ENCODE peak calls at places on chromosomes 11 and 22, in six cellular contexts. One of them, this sample, is unnamed.

GRCh38 chr22:37260396-37260795 is 16.3 kb upstream of the RAC2 start:
- DNase-seq in prostate gland: no peak
- DNase-seq in astrocyte: no peak
- DNase-seq in stomach: no peak
- DNase-seq in upper lobe of right lung: peak; percentile 46
- DNase-seq in H9: no peak
- DNase-seq in this sample: no peak

GRCh38 chr11:35089724-35090505 is 49.1 kb upstream of the CD44 start:
- DNase-seq in prostate gland: no peak
- DNase-seq in astrocyte: no peak
- DNase-seq in stomach: no peak
- DNase-seq in upper lobe of right lung: no peak
- DNase-seq in H9: no peak
- DNase-seq in this sample: no peak

GRCh38 chr11:72614381-72614780 is 59.8 kb downstream of the PDE2A start:
- DNase-seq in prostate gland: no peak
- DNase-seq in astrocyte: no peak
- DNase-seq in stomach: no peak
- DNase-seq in upper lobe of right lung: no peak
- DNase-seq in H9: no peak
- DNase-seq in this sample: no peak

GRCh38 chr22:40193429-40194421 is 16.0 kb downstream of the TNRC6B start:
- DNase-seq in prostate gland: no peak
- DNase-seq in astrocyte: no peak
- DNase-seq in stomach: no peak
- DNase-seq in upper lobe of right lung: no peak
- DNase-seq in H9: peak; percentile 79
- DNase-seq in this sample: no peak

GRCh38 chr22:37172266-37173245 is 15.5 kb downstream of the C1QTNF6 start:
- DNase-seq in prostate gland: no peak
- DNase-seq in astrocyte: no peak
- DNase-seq in stomach: no peak
- DNase-seq in upper lobe of right lung: peak; percentile 42
- DNase-seq in H9: no peak
- DNase-seq in this sample: no peak

GRCh38 chr11:12272821-12273617 is 104.4 kb upstream of the PARVA start:
- DNase-seq in prostate gland: no peak
- DNase-seq in astrocyte: peak; percentile 74
- DNase-seq in stomach: no peak
- DNase-seq in upper lobe of right lung: no peak
- DNase-seq in H9: no peak
- DNase-seq in this sample: no peak

GRCh38 chr11:107733518-107733917 is 21.7 kb upstream of the SLN start:
- DNase-seq in prostate gland: no peak
- DNase-seq in astrocyte: peak; percentile 33
- DNase-seq in stomach: no peak
- DNase-seq in upper lobe of right lung: no peak
- DNase-seq in H9: no peak
- DNase-seq in this sample: no peak

GRCh38 chr11:76159983-76160661 is 46.2 kb downstream of the WNT11 start:
- DNase-seq in prostate gland: no peak
- DNase-seq in astrocyte: no peak
- DNase-seq in stomach: no peak
- DNase-seq in upper lobe of right lung: peak; percentile 52
- DNase-seq in H9: no peak
- DNase-seq in this sample: no peak

GRCh38 chr11:126790550-126790981 is 210.0 kb downstream of the KIRREL3 start:
- DNase-seq in prostate gland: no peak
- DNase-seq in astrocyte: peak; percentile 98
- DNase-seq in stomach: no peak
- DNase-seq in upper lobe of right lung: no peak
- DNase-seq in H9: peak; percentile 57
- DNase-seq in this sample: peak; percentile 84

GRCh38 chr11:64879226-64879900 is 942 bp upstream of the EHD1 start:
- DNase-seq in prostate gland: no peak
- DNase-seq in astrocyte: no peak
- DNase-seq in stomach: no peak
- DNase-seq in upper lobe of right lung: peak; percentile 79
- DNase-seq in H9: no peak
- DNase-seq in this sample: no peak

GRCh38 chr11:6202036-6202435 is 3.0 kb downstream of the OR52W1 start:
- DNase-seq in prostate gland: no peak
- DNase-seq in astrocyte: peak; percentile 68
- DNase-seq in stomach: no peak
- DNase-seq in upper lobe of right lung: no peak
- DNase-seq in H9: no peak
- DNase-seq in this sample: no peak

GRCh38 chr11:6205366-6205765 is at the start of gene C11orf42:
- DNase-seq in prostate gland: no peak
- DNase-seq in astrocyte: no peak
- DNase-seq in stomach: no peak
- DNase-seq in upper lobe of right lung: no peak
- DNase-seq in H9: no peak
- DNase-seq in this sample: no peak

GRCh38 chr11:6206456-6207180 is 1.3 kb downstream of the C11orf42 start:
- DNase-seq in prostate gland: no peak
- DNase-seq in astrocyte: peak; percentile 30
- DNase-seq in stomach: no peak
- DNase-seq in upper lobe of right lung: no peak
- DNase-seq in H9: no peak
- DNase-seq in this sample: no peak

GRCh38 chr11:6203327-6203726 is 2.0 kb upstream of the C11orf42 start:
- DNase-seq in prostate gland: no peak
- DNase-seq in astrocyte: no peak
- DNase-seq in stomach: no peak
- DNase-seq in upper lobe of right lung: no peak
- DNase-seq in H9: no peak
- DNase-seq in this sample: no peak

GRCh38 chr11:6204708-6205107 is 649 bp upstream of the C11orf42 start:
- DNase-seq in prostate gland: no peak
- DNase-seq in astrocyte: no peak
- DNase-seq in stomach: no peak
- DNase-seq in upper lobe of right lung: no peak
- DNase-seq in H9: no peak
- DNase-seq in this sample: no peak
- H3K27ac ChIP-seq in prostate gland: no peak overlapping the region
- H3K27ac ChIP-seq in astrocyte: no peak overlapping the region
- H3K27ac ChIP-seq in stomach: no peak overlapping the region
- H3K27ac ChIP-seq in upper lobe of right lung: no peak overlapping the region
- H3K27ac ChIP-seq in H9: no peak overlapping the region
- H3K27ac ChIP-seq in this sample: peak overlapping the region; percentile 64

DNA sequence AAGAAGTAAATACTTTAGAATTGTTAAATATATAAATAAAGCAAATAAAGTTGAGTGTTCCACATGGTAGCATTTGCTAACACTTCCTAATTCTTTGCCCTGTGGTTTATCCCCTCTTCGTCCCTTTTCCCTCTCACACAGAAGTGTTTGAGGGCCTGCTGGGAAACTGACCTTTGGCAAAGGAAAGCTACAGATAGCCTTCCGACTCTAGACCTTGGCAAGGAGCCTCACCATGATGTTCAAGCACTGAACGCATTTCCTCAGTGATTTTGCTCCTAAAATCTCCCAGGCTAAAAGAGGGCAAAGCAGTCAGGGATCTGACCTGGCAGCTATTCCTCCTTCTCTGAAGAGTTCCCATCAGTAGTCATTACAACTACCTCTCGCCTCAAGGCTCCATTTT is 52.5 kb upstream of the HORMAD2 start:
- DNase-seq in prostate gland: no peak
- DNase-seq in astrocyte: no peak
- DNase-seq in stomach: peak; percentile 40
- DNase-seq in upper lobe of right lung: no peak
- DNase-seq in H9: no peak
- DNase-seq in this sample: no peak
- H3K27ac ChIP-seq in prostate gland: no peak overlapping the region
- H3K27ac ChIP-seq in astrocyte: no peak overlapping the region
- H3K27ac ChIP-seq in stomach: no peak overlapping the region
- H3K27ac ChIP-seq in upper lobe of right lung: no peak overlapping the region
- H3K27ac ChIP-seq in H9: no peak overlapping the region
- H3K27ac ChIP-seq in this sample: peak overlapping the region; percentile 55

DNA sequence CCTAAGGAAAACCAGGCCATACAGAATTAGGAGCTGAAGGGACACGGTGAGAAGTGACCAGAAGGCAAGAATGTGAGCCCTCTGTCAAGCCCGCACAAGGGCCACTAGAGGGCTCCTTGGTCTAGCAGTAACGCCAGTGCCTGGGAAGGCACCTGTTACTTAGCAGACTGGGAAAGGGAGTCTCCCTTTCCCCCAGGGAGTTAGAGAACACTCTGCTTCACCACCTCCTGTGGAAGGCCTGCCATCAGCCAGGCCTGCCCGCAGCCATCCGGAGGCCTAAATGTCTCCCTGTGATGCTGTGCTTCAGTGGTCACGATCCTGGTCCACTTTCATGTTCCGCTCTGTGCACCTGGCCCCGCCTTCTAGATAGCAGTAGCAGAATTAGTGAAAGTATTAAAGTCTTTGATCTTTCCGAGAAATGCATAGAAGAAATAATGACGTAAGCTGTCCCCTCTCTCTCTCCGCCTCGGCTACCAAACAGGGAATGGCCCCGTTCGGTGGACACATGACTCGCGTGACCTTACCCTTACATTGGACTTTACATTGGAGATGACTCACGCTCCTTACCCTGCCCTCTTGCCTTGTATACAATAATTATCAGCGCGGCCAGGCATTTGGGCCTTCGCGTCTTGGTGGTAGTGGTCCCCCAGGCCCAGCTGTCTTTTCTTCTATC is 10.7 kb upstream of the GSTP1 start:
- DNase-seq in prostate gland: peak; percentile 43
- DNase-seq in astrocyte: peak; percentile 16
- DNase-seq in stomach: peak; percentile 79
- DNase-seq in upper lobe of right lung: peak; percentile 77
- DNase-seq in H9: peak; percentile 77
- DNase-seq in this sample: no peak
- H3K27ac ChIP-seq in prostate gland: no peak overlapping the region
- H3K27ac ChIP-seq in astrocyte: no peak overlapping the region
- H3K27ac ChIP-seq in stomach: peak overlapping the region; percentile 15
- H3K27ac ChIP-seq in upper lobe of right lung: no peak overlapping the region
- H3K27ac ChIP-seq in H9: no peak overlapping the region
- H3K27ac ChIP-seq in this sample: no peak overlapping the region

GRCh38 chr11:134261626-134262488 is 8.5 kb downstream of the ACAD8 start:
- DNase-seq in prostate gland: no peak
- DNase-seq in astrocyte: no peak
- DNase-seq in stomach: no peak
- DNase-seq in upper lobe of right lung: no peak
- DNase-seq in H9: peak; percentile 69
- DNase-seq in this sample: no peak
- H3K27ac ChIP-seq in prostate gland: peak overlapping the region; percentile 1
- H3K27ac ChIP-seq in astrocyte: no peak overlapping the region
- H3K27ac ChIP-seq in stomach: no peak overlapping the region
- H3K27ac ChIP-seq in upper lobe of right lung: no peak overlapping the region
- H3K27ac ChIP-seq in H9: no peak overlapping the region
- H3K27ac ChIP-seq in this sample: no peak overlapping the region

GRCh38 chr22:19127329-19128008 is 3.6 kb upstream of the TSSK2 start:
- DNase-seq in prostate gland: no peak
- DNase-seq in astrocyte: no peak
- DNase-seq in stomach: no peak
- DNase-seq in upper lobe of right lung: no peak
- DNase-seq in H9: no peak
- DNase-seq in this sample: no peak
- H3K27ac ChIP-seq in prostate gland: no peak overlapping the region
- H3K27ac ChIP-seq in astrocyte: no peak overlapping the region
- H3K27ac ChIP-seq in stomach: no peak overlapping the region
- H3K27ac ChIP-seq in upper lobe of right lung: no peak overlapping the region
- H3K27ac ChIP-seq in H9: no peak overlapping the region
- H3K27ac ChIP-seq in this sample: no peak overlapping the region

This sample was measured in caudate nucleus.